ENCODE peak calls at places on chromosomes 3 and 15, in nine cellular contexts. Q, X, U, A, B, M, Z, G and R are unnamed samples.

GRCh38 chr15:88699861-88700260 is 61.0 kb downstream of the ISG20 start:
- DNase-seq in Q (no peak), X (no peak), U (no peak), A (no peak), B (no peak), M (no peak), Z (no peak), G (no peak), R (no peak)

GRCh38 chr3:155778441-155778840 is 27.6 kb downstream of the C3orf33 start:
- DNase-seq in Q (no peak), X (no peak), U (no peak), A (no peak), B (no peak), M (no peak), Z (peak; percentile 6), G (no peak), R (no peak)

GRCh38 chr3:52134761-52135160 is 19.5 kb downstream of the POC1A start:
- DNase-seq in Q (no peak), X (no peak), U (no peak), A (no peak), B (no peak), M (no peak), Z (no peak), G (no peak), R (no peak)

GRCh38 chr3:11642455-11643162 is 1.1 kb downstream of the VGLL4 start:
- DNase-seq in Q (peak; percentile 86), X (peak; percentile 70), U (peak; percentile 73), A (peak; percentile 58), B (peak; percentile 92), M (no peak), Z (peak; percentile 81), G (peak; percentile 82), R (peak; percentile 57)

GRCh38 chr3:52292247-52293065 is 4.8 kb downstream of the GLYCTK start:
- DNase-seq in Q (peak; percentile 20), X (no peak), U (no peak), A (no peak), B (no peak), M (no peak), Z (no peak), G (no peak), R (no peak)

GRCh38 chr3:52704611-52705437 is 767 bp downstream of the GLT8D1 start:
- DNase-seq in Q (peak; percentile 53), X (peak; percentile 95), U (peak; percentile 12), A (no peak), B (peak; percentile 50), M (no peak), Z (peak; percentile 33), G (peak; percentile 42), R (peak; percentile 32)

GRCh38 chr3:139343895-139344856 is at the start of gene MRPS22:
- DNase-seq in Q (peak; percentile 76), X (peak; percentile 89), U (peak; percentile 90), A (peak; percentile 79), B (peak; percentile 92), M (peak; percentile 42), Z (peak; percentile 91), G (peak; percentile 78), R (peak; percentile 67)

GRCh38 chr3:71441217-71441924 is 142.2 kb downstream of the FOXP1 start:
- DNase-seq in Q (no peak), X (no peak), U (no peak), A (no peak), B (peak; percentile 12), M (no peak), Z (no peak), G (no peak), R (no peak)

GRCh38 chr3:98978068-98978811 is 76.7 kb upstream of the DCBLD2 start:
- DNase-seq in Q (no peak), X (no peak), U (no peak), A (no peak), B (no peak), M (no peak), Z (no peak), G (no peak), R (no peak)

GRCh38 chr3:60461199-60461598 is 790.1 kb downstream of the FHIT start:
- DNase-seq in Q (no peak), X (no peak), U (no peak), A (no peak), B (no peak), M (no peak), Z (no peak), G (no peak), R (no peak)

GRCh38 chr15:89704411-89704810 is 13.8 kb downstream of the WDR93 start:
- DNase-seq in Q (no peak), X (no peak), U (no peak), A (no peak), B (no peak), M (no peak), Z (peak; percentile 1), G (no peak), R (no peak)

GRCh38 chr3:119011528-119011927 is 23.1 kb downstream of the IGSF11 start:
- DNase-seq in Q (no peak), X (no peak), U (no peak), A (no peak), B (no peak), M (no peak), Z (no peak), G (no peak), R (no peak)

GRCh38 chr3:130576571-130577266 is 59.7 kb downstream of the COL6A6 start:
- DNase-seq in Q (no peak), X (no peak), U (no peak), A (no peak), B (no peak), M (no peak), Z (peak; percentile 82), G (no peak), R (no peak)

GRCh38 chr15:64699767-64700388 is 75.5 kb downstream of the RBPMS2 start:
- DNase-seq in Q (peak; percentile 46), X (no peak), U (no peak), A (peak; percentile 30), B (no peak), M (no peak), Z (peak; percentile 48), G (peak; percentile 85), R (no peak)

GRCh38 chr15:39153718-39154117 is 427.2 kb upstream of the THBS1 start:
- DNase-seq in Q (no peak), X (no peak), U (no peak), A (no peak), B (no peak), M (no peak), Z (peak; percentile 15), G (no peak), R (no peak)

GRCh38 chr3:188404701-188405100 is 250.7 kb downstream of the LPP start:
- DNase-seq in Q (no peak), X (no peak), U (no peak), A (no peak), B (no peak), M (no peak), Z (no peak), G (no peak), R (no peak)

GRCh38 chr15:62750471-62750870 is 292.1 kb upstream of the TPM1 start:
- DNase-seq in Q (no peak), X (no peak), U (no peak), A (no peak), B (no peak), M (no peak), Z (no peak), G (no peak), R (no peak)

GRCh38 chr3:37418357-37418756 is 244.0 kb upstream of the LRRFIP2 start:
- DNase-seq in Q (no peak), X (no peak), U (no peak), A (no peak), B (no peak), M (no peak), Z (no peak), G (no peak), R (no peak)

GRCh38 chr3:37423825-37424224 is 249.4 kb upstream of the LRRFIP2 start:
- DNase-seq in Q (no peak), X (no peak), U (no peak), A (no peak), B (no peak), M (no peak), Z (no peak), G (no peak), R (no peak)

GRCh38 chr3:37417297-37418082 is 243.1 kb upstream of the LRRFIP2 start:
- DNase-seq in Q (no peak), X (peak; percentile 19), U (no peak), A (no peak), B (no peak), M (no peak), Z (no peak), G (no peak), R (no peak)

GRCh38 chr3:37419979-37420378 is 245.6 kb upstream of the LRRFIP2 start:
- DNase-seq in Q (no peak), X (peak; percentile 34), U (no peak), A (no peak), B (no peak), M (no peak), Z (no peak), G (no peak), R (no peak)
- TF ChIP-seq POLR2A in Q (no peak), X (no peak), U (no peak), A (no peak), B (no peak), M (no peak), Z (no peak), G (no peak), R (no peak)

DNA sequence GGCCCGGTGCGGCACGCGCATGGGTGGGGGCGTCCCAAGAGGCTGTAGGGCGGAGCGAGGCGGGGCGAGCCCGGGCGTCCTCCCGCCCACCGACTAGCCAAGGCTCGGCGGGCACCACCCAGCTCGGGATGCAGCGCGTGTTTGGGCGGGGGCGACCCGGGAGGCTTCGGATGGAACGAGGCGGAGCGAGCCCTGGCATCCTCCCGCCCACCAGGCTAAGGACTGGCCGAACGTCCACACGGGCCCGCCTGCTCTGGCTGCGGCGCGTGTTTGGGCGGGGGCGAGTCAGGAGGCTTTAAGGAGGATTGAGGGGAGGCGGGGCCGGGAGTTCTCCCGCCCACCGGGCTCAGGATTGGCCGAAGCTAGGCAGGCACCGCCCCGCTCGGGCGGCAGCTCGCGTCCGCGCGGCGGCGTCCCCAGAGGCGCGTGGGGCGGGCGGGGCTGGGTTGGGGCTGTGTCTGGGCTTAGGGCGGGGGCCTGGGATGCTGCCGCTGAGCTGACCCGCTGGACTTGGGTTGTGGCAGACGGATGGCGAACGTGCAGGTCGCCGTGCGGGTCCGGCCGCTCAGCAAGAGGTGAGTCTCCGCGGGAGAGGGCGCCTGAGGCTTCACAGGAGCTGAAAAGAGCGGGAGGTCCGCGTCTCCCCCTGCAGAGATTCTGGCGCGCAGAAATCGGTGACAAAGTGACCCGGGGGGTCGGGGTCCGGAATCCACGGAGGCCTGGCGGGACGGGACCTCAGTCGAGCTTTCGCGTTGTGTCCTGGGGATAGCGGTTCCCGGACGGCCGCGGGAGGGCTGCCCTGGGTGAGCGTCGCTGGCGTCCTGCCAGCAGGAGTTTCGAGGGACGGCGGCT is at the start of gene STARD9:
- DNase-seq in Q (peak; percentile 98), X (peak; percentile 96), U (peak; percentile 96), A (peak; percentile 97), B (peak; percentile 98), M (peak; percentile 83), Z (peak; percentile 97), G (peak; percentile 98), R (peak; percentile 92)
- TF ChIP-seq POLR2A in Q (peak; percentile 72), X (peak; percentile 76), U (no peak), A (no peak), B (peak; percentile 24), M (peak; percentile 40), Z (peak; percentile 29), G (peak; percentile 56), R (peak; percentile 64)

GRCh38 chr15:75043509-75044257 is 20.3 kb downstream of the PPCDC start:
- DNase-seq in Q (peak; percentile 99), X (peak; percentile 96), U (peak; percentile 48), A (peak; percentile 82), B (peak; percentile 90), M (peak; percentile 59), Z (peak; percentile 100), G (peak; percentile 92), R (peak; percentile 32)
- TF ChIP-seq POLR2A in Q (peak; percentile 30), X (peak; percentile 57), U (no peak), A (no peak), B (no peak), M (no peak), Z (peak; percentile 37), G (no peak), R (no peak)

GRCh38 chr3:183265157-183265642 is 12.1 kb downstream of the B3GNT5 start:
- DNase-seq in Q (no peak), X (no peak), U (no peak), A (no peak), B (peak; percentile 59), M (no peak), Z (no peak), G (peak; percentile 31), R (no peak)
- TF ChIP-seq POLR2A in Q (no peak), X (no peak), U (no peak), A (no peak), B (no peak), M (no peak), Z (no peak), G (no peak), R (no peak)